ENCODE peak calls at places on chromosome 16, in four cellular contexts. P, I, S and O are unnamed samples.

GRCh38 chr16:55019419-55020131 is 88.9 kb downstream of the IRX5 start:
- DNase-seq in P (no peak), S (no peak), I (no peak), O (no peak)

GRCh38 chr16:4293822-4294457 is 21.1 kb upstream of the TFAP4 start:
- DNase-seq in I (peak), P (peak), S (peak), O (peak)

GRCh38 chr16:75580-76501 is 2.2 kb upstream of the MPG start:
- DNase-seq in P (peak), I (peak), S (no peak), O (peak)

GRCh38 chr16:73233423-73233762 is 185.5 kb upstream of the ZFHX3 start:
- DNase-seq in I (no peak), P (no peak), S (no peak), O (no peak)

GRCh38 chr16:77359065-77359502 is 75.8 kb downstream of the ADAMTS18 start:
- DNase-seq in P (peak), S (no peak), I (no peak), O (peak)

GRCh38 chr16:58393138-58393504 is 850 bp downstream of the GINS3 start:
- DNase-seq in P (peak), I (no peak), S (no peak), O (no peak)

GRCh38 chr16:85514601-85515318 is 98.4 kb upstream of the GSE1 start:
- DNase-seq in I (peak), P (peak), S (no peak), O (peak)

GRCh38 chr16:17476414-17477259 is 5.9 kb upstream of the XYLT1 start:
- DNase-seq in I (peak), P (peak), S (peak), O (peak)

DNA sequence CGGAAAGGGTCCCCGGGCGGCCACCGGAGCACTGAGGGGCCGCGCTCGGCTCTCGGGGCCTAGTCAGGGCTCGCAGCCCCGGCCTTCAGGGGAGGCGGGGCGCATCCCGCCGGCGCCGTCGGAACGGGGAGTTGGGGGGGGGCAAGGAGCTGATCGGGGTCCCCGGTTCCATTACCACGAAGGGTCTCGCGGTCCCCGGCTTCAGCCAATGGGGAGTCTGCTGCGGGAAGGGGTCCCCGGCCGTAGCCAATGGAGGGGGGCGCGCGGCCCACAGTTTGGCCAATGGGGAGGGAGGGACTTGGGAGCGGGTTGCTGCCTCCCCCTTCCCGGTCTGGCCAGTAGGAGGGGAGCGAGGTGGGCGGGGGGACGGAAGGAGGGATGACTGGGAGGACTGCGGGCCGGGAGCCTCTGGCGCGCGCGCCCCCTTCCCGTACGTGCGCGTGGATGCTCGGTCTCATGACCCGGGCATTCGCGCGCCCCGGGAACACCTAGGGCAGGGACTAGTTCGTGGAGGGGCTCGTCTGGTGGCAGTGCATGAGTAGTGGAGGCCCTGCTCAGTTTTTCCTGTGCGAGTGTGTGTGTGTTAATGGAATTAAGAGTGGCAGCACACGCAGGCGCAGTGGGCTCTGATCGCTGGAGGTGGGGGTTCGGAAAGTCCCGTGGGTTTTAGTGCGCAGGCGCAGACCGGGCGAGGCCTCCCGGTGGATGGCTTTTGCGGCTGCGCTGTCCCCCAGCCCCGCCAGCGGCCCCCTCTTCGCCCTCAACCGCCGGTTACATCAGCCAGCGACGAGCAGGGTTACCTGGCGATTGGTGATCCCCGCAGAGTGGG is 1.1 kb downstream of the ATXN2L start:
- DNase-seq in P (peak), I (peak), S (peak), O (peak)
- TF ChIP-seq CTCF in P (peak), I (no peak), S (no peak), O (peak)

GRCh38 chr16:90077240-90077756 is at the start of gene PRDM7:
- DNase-seq in I (peak), P (peak), S (peak), O (peak)

GRCh38 chr16:90083139-90083538 is 6.0 kb upstream of the PRDM7 start:
- DNase-seq in S (no peak), I (no peak), P (no peak), O (no peak)

GRCh38 chr16:90078594-90078895 is 1.4 kb upstream of the PRDM7 start:
- DNase-seq in S (no peak), I (no peak), P (no peak), O (no peak)

GRCh38 chr16:90081606-90081970 is 4.5 kb upstream of the PRDM7 start:
- DNase-seq in S (no peak), I (no peak), P (no peak), O (no peak)

DNA sequence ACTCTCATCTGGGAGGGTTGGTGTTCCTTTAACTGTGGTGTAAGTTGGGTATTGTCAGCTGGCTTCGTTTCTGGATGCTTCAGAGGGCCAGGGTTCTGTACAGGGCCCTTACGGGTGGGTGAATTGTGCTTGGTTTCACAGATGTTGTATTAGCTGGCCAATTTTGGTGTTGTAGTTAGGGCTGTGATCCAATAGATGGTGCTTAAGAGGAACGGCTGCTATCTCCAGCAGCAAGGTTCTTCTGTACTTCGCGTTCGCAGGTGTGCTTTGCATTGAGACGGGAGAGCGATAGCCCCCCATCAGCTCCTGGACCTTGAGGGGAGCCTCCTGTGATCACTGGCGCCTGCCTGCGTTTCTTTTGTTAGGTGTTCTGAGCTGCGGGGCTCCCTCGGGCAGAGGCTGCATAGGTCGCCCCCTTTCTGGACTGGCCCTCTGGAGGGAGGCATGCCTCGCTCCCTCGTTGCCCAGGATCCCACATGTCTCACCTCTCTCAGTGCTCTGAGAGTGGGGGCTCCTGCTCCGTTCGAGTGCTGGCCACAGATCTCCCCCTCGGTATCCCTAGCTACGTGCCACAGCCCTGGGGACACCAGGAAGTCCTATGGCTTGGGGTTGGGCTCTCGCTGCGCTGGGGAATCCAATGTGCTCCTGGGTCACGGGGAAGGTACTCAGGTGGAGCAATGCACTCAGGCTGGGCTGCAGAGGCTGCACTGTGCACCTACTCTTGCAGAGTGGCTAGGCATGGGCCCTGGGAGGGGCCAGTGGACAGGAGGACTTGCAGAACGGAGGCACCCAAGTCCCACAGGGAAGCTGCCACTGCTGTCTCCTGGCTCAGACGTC is 844 bp upstream of the PRDM7 start:
- DNase-seq in I (no peak), P (peak), S (no peak), O (peak)
- TF ChIP-seq CTCF in I (no peak), P (peak), S (no peak), O (no peak)

DNA sequence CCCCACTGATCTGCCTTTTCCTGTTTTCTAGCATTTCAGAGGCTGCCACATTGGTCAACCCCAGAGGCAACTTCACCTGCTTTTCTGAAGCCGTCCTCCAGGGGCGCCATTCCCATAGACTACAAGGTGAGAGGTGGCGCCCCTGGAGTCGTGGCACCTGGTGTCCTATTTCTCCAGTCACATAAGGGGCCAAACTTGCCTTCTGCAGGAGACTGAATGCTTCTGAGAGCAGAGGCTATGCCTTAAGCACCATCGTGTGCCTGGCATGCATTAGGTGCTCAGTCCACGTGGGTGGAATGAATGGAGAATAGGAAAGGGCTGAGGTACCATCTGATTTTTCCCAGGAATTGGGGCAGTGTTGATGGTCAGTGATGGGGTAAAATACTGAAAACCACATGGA is 164.8 kb downstream of the HAPSTR1 start:
- DNase-seq in I (peak), P (peak), S (peak), O (no peak)
- TF ChIP-seq CTCF in I (no peak), P (peak), S (peak), O (no peak)

GRCh38 chr16:68985268-68985667 is 120.2 kb upstream of the HAS3 start:
- DNase-seq in S (no peak), I (no peak), P (peak), O (peak)

GRCh38 chr16:68991075-68991474 is 114.4 kb upstream of the HAS3 start:
- DNase-seq in S (no peak), I (no peak), P (no peak), O (peak)

GRCh38 chr16:68984467-68984866 is 121.0 kb upstream of the HAS3 start:
- DNase-seq in I (no peak), S (no peak), P (no peak), O (no peak)

GRCh38 chr16:68985855-68986254 is 119.6 kb upstream of the HAS3 start:
- DNase-seq in S (no peak), P (peak), I (no peak), O (peak)

GRCh38 chr16:68987734-68988457 is 117.6 kb upstream of the HAS3 start:
- DNase-seq in P (no peak), I (no peak), S (no peak), O (no peak)
- TF ChIP-seq CTCF in P (no peak), I (no peak), S (no peak), O (no peak)